ENCODE peak calls at places on chromosomes 7 and 10, in five cellular contexts. W, S, I, V and M are unnamed samples.

GRCh38 chr7:135361788-135362187 is 128.2 kb downstream of the STRA8 start:
- DNase-seq in W (no peak), S (no peak), I (no peak), V (peak), M (no peak)

GRCh38 chr7:129053938-129054437 is 923 bp downstream of the TNPO3 start:
- DNase-seq in W (no peak), S (no peak), I (no peak), V (no peak), M (no peak)

GRCh38 chr7:26379711-26380110 is 88.0 kb downstream of the SNX10 start:
- DNase-seq in W (no peak), S (no peak), I (no peak), V (no peak), M (no peak)

GRCh38 chr7:128841961-128842673 is 11.9 kb downstream of the FLNC start:
- DNase-seq in W (no peak), S (no peak), I (peak), V (peak), M (peak)

GRCh38 chr10:33716461-33717267 is 382.2 kb upstream of the NRP1 start:
- DNase-seq in W (no peak), S (no peak), I (no peak), V (no peak), M (no peak)

GRCh38 chr10:85735997-85736396 is 630.6 kb downstream of the GRID1 start:
- DNase-seq in W (no peak), S (no peak), I (no peak), V (no peak), M (no peak)

GRCh38 chr7:99839560-99840011 is 11.8 kb downstream of the CYP3A43 start:
- DNase-seq in W (no peak), S (no peak), I (no peak), V (no peak), M (peak)

GRCh38 chr10:98664329-98665042 is 217.8 kb upstream of the HPS1 start:
- DNase-seq in W (peak), S (peak), I (peak), V (peak), M (no peak)

GRCh38 chr10:34768261-34768971 is 46.7 kb downstream of the PARD3 start:
- DNase-seq in W (no peak), S (no peak), I (no peak), V (no peak), M (no peak)

GRCh38 chr7:23315366-23315765 is 16.2 kb downstream of the MALSU1 start:
- DNase-seq in W (no peak), S (no peak), I (no peak), V (no peak), M (no peak)

GRCh38 chr7:36261019-36261754 is 108.1 kb downstream of the EEPD1 start:
- DNase-seq in W (no peak), S (no peak), I (no peak), V (no peak), M (no peak)

GRCh38 chr10:103557455-103557854 is 64.0 kb downstream of the NEURL1 start:
- DNase-seq in W (no peak), S (no peak), I (no peak), V (no peak), M (no peak)

GRCh38 chr10:59708816-59709471 is 706 bp downstream of the SLC16A9 start:
- DNase-seq in W (no peak), S (no peak), I (peak), V (peak), M (peak)

GRCh38 chr7:2616973-2617709 is 14.6 kb upstream of the TTYH3 start:
- DNase-seq in W (no peak), S (no peak), I (no peak), V (no peak), M (no peak)

GRCh38 chr7:118052330-118052729 is 131.6 kb upstream of the LSM8 start:
- DNase-seq in W (no peak), S (no peak), I (no peak), V (no peak), M (no peak)

GRCh38 chr7:101363196-101363733 is 590 bp downstream of the COL26A1 start:
- DNase-seq in W (no peak), S (no peak), I (no peak), V (no peak), M (no peak)

GRCh38 chr10:75744242-75744641 is 312.8 kb downstream of the LRMDA start:
- DNase-seq in W (no peak), S (no peak), I (no peak), V (no peak), M (no peak)

GRCh38 chr7:116315803-116316202 is 105.5 kb downstream of the TES start:
- DNase-seq in W (no peak), S (no peak), I (no peak), V (no peak), M (no peak)

GRCh38 chr7:69190025-69190424 is 408.2 kb upstream of the AUTS2 start:
- DNase-seq in W (no peak), S (no peak), I (no peak), V (no peak), M (no peak)

GRCh38 chr10:117543245-117543998 is 876 bp downstream of the EMX2 start:
- DNase-seq in W (no peak), S (no peak), I (no peak), V (peak), M (no peak)

GRCh38 chr7:115038158-115038557 is 116.3 kb downstream of the MDFIC start:
- DNase-seq in W (no peak), S (no peak), I (no peak), V (no peak), M (no peak)

GRCh38 chr10:120162471-120162870 is 269.9 kb downstream of the SEC23IP start:
- DNase-seq in W (no peak), S (no peak), I (no peak), V (no peak), M (no peak)

GRCh38 chr7:1400351-1400750 is 58.9 kb downstream of the MICALL2 start:
- DNase-seq in W (no peak), S (no peak), I (no peak), V (no peak), M (no peak)

GRCh38 chr10:43043773-43044394 is 33.0 kb upstream of the RET start:
- DNase-seq in W (no peak), S (no peak), I (no peak), V (peak), M (no peak)

GRCh38 chr10:99085358-99085757 is 150.3 kb downstream of the HPSE2 start:
- DNase-seq in W (no peak), S (no peak), I (no peak), V (no peak), M (no peak)

GRCh38 chr10:129613377-129613980 is 146.4 kb downstream of the MGMT start:
- DNase-seq in W (no peak), S (no peak), I (no peak), V (no peak), M (no peak)

GRCh38 chr10:14547826-14548225 is 217.1 kb upstream of the FRMD4A start:
- DNase-seq in W (no peak), S (no peak), I (peak), V (no peak), M (no peak)

GRCh38 chr10:79400567-79401004 is 44.8 kb downstream of the ZCCHC24 start:
- DNase-seq in W (peak), S (no peak), I (peak), V (peak), M (peak)

GRCh38 chr10:132951926-132952325 is 9.6 kb upstream of the CFAP46 start:
- DNase-seq in W (no peak), S (no peak), I (no peak), V (no peak), M (no peak)

GRCh38 chr7:35004531-35005096 is 32.7 kb downstream of the DPY19L1 start:
- DNase-seq in W (peak), S (no peak), I (no peak), V (no peak), M (no peak)

GRCh38 chr7:50667338-50667737 is 102.1 kb upstream of the DDC start:
- DNase-seq in W (no peak), S (no peak), I (no peak), V (no peak), M (no peak)
- TF ChIP-seq JUND in W (no peak), S (no peak), I (no peak), V (no peak), M (no peak)

GRCh38 chr10:122181055-122181732 is 89.9 kb upstream of the BTBD16 start:
- DNase-seq in W (no peak), S (no peak), I (no peak), V (no peak), M (no peak)
- TF ChIP-seq JUND in W (no peak), S (no peak), I (no peak), V (no peak), M (no peak)

DNA sequence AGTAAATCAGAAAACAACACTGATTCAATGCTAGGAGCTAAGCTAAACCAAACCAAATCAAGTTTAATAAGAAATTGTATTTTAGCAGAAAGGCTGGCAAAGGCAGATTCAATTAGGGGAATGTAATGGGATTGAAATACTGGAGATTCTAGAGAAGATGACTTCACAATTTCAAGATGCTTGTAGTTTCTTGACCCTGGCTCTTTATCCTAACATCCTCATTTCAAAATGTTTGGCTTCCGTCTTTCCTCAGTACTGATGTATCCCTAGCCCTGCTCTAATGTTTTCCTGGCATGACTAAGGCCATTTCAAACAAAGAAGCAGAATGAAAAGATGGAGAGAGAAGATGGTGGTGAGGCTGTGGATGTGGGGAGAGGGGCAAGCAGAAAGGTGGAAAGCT is 2.7 kb upstream of the JCAD start:
- DNase-seq in W (no peak), S (no peak), I (no peak), V (no peak), M (no peak)
- TF ChIP-seq JUND in W (no peak), S (no peak), I (no peak), V (peak), M (no peak)

GRCh38 chr10:28768227-28768626 is 90.9 kb downstream of the BAMBI start:
- DNase-seq in W (no peak), S (no peak), I (no peak), V (no peak), M (peak)
- TF ChIP-seq JUND in W (no peak), S (no peak), I (no peak), V (no peak), M (no peak)

GRCh38 chr10:112842832-112843360 is 107.2 kb upstream of the TCF7L2 start:
- DNase-seq in W (no peak), S (peak), I (peak), V (peak), M (no peak)

GRCh38 chr10:112843623-112844022 is 106.4 kb upstream of the TCF7L2 start:
- DNase-seq in W (no peak), S (no peak), I (peak), V (no peak), M (no peak)

GRCh38 chr10:112847778-112848177 is 102.3 kb upstream of the TCF7L2 start:
- DNase-seq in W (no peak), S (no peak), I (no peak), V (no peak), M (no peak)

GRCh38 chr10:112844681-112845080 is 105.4 kb upstream of the TCF7L2 start:
- DNase-seq in W (no peak), S (no peak), I (no peak), V (no peak), M (no peak)

GRCh38 chr10:112845145-112845544 is 104.9 kb upstream of the TCF7L2 start:
- DNase-seq in W (no peak), S (no peak), I (no peak), V (no peak), M (no peak)
- TF ChIP-seq JUND in W (no peak), S (no peak), I (no peak), V (no peak), M (no peak)

GRCh38 chr7:80774843-80775242 is 136.4 kb downstream of the CD36 start:
- DNase-seq in W (no peak), S (no peak), I (no peak), V (no peak), M (no peak)

GRCh38 chr7:80770675-80771081 is 132.2 kb downstream of the CD36 start:
- DNase-seq in W (no peak), S (peak), I (no peak), V (no peak), M (no peak)

GRCh38 chr7:80773787-80774508 is 135.5 kb downstream of the CD36 start:
- DNase-seq in W (no peak), S (no peak), I (no peak), V (no peak), M (no peak)

GRCh38 chr7:80771523-80771922 is 133.1 kb downstream of the CD36 start:
- DNase-seq in W (no peak), S (no peak), I (no peak), V (peak), M (no peak)

GRCh38 chr7:80772347-80773101 is 134.1 kb downstream of the CD36 start:
- DNase-seq in W (no peak), S (no peak), I (no peak), V (no peak), M (no peak)
- TF ChIP-seq JUND in W (no peak), S (no peak), I (no peak), V (no peak), M (no peak)

DNA sequence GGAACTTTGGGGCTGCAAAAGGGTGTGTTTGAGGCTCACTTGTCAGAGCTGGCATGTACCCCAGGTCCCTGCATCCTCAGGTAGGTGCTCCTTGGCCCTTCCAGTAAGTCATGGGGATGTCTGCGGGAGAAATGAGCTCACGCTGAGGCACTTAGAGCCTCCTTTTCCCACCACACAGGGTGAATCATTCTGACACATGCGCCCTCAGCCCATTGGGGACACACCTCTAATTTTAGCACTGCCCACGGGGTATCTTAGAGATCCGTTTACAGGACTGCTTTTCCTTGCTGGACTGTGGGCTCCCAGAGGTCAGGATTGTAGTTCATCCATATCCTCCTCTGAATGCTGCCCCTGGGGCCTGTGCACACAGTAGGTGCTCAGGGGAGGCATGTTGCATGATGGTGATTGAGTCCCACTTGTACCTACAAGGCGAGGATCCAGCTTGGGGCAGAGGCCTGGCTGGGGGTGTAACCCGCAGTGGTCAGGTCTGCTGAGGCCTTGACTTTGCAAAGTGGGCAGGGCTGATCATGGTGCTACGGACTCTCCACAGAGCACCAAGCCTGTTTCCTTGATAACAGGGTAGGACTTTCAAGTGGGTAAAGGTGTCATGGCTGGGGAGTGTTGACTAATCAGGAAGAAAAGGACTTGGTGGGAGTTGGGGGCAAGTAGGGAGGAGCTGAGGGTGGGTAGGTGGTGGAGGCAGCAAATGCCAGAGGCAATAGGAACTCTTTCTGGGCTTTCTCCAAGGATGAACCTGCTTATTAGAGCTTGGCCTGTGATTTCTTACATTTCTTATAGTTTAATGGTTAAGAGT is 5.8 kb downstream of the TSPAN15 start:
- DNase-seq in W (no peak), S (no peak), I (no peak), V (no peak), M (no peak)
- TF ChIP-seq JUND in W (peak), S (no peak), I (no peak), V (no peak), M (no peak)

GRCh38 chr7:17651296-17651695 is 289.0 kb downstream of the SNX13 start:
- DNase-seq in W (no peak), S (no peak), I (no peak), V (no peak), M (no peak)
- TF ChIP-seq JUND in W (no peak), S (no peak), I (no peak), V (no peak), M (no peak)

GRCh38 chr7:12947465-12947864 is 260.0 kb downstream of the ARL4A start:
- DNase-seq in W (no peak), S (no peak), I (no peak), V (no peak), M (no peak)

GRCh38 chr7:12942599-12942998 is 255.2 kb downstream of the ARL4A start:
- DNase-seq in W (no peak), S (no peak), I (no peak), V (no peak), M (peak)

GRCh38 chr7:12945901-12946300 is 258.5 kb downstream of the ARL4A start:
- DNase-seq in W (no peak), S (no peak), I (no peak), V (no peak), M (no peak)

GRCh38 chr7:12941512-12941911 is 254.1 kb downstream of the ARL4A start:
- DNase-seq in W (no peak), S (no peak), I (no peak), V (no peak), M (peak)

GRCh38 chr7:12943781-12944180 is 256.3 kb downstream of the ARL4A start:
- DNase-seq in W (no peak), S (no peak), I (no peak), V (no peak), M (no peak)
- TF ChIP-seq JUND in W (no peak), S (no peak), I (no peak), V (no peak), M (no peak)